ENCODE peak calls at places on chromosome 9, in six cellular contexts. H, L, T, Q, G and B are unnamed samples.

GRCh38 chr9:133032171-133032570 is 1.4 kb downstream of the GTF3C5 start:
- DNase-seq in T (no peak), L (no peak), H (no peak), G (no peak), Q (no peak), B (no peak)

GRCh38 chr9:110918316-110919054 is 119.8 kb downstream of the LPAR1 start:
- DNase-seq in Q (peak; percentile 70), G (no peak), L (peak; percentile 74), H (no peak), T (no peak), B (no peak)

GRCh38 chr9:113298924-113299770 is 4.0 kb downstream of the RNF183 start:
- DNase-seq in L (no peak), G (no peak), Q (no peak), T (no peak), H (no peak), B (no peak)

GRCh38 chr9:19181002-19181401 is 49.5 kb upstream of the DENND4C start:
- DNase-seq in Q (no peak), H (no peak), L (peak; percentile 18), T (no peak), G (no peak), B (no peak)

GRCh38 chr9:94607340-94607695 is 13.7 kb upstream of the FBP2 start:
- DNase-seq in T (no peak), Q (no peak), L (no peak), H (no peak), G (no peak), B (no peak)

GRCh38 chr9:126386088-126386487 is 59.5 kb downstream of the MVB12B start:
- DNase-seq in T (no peak), L (no peak), H (no peak), Q (peak; percentile 60), G (no peak), B (no peak)

GRCh38 chr9:91211919-91212318 is 149.8 kb downstream of the AUH start:
- DNase-seq in H (no peak), L (peak; percentile 57), Q (no peak), T (no peak), G (no peak), B (no peak)

GRCh38 chr9:100714372-100715099 is 136.7 kb downstream of the CAVIN4 start:
- DNase-seq in L (peak; percentile 29), H (no peak), T (peak; percentile 55), Q (peak; percentile 65), G (no peak), B (no peak)

GRCh38 chr9:2153599-2154217 is 138.6 kb downstream of the SMARCA2 start:
- DNase-seq in L (no peak), H (no peak), T (no peak), Q (no peak), G (no peak), B (no peak)

GRCh38 chr9:131476777-131477345 is 25.9 kb upstream of the POMT1 start:
- DNase-seq in G (no peak), H (no peak), T (no peak), Q (no peak), L (no peak), B (no peak)